ENCODE peak calls at places on chromosomes 2 and 18, in four cellular contexts. One of them, this sample, is unnamed.

GRCh38 chr2:96687266-96687665 is 44.7 kb downstream of the FER1L5 start:
- DNase-seq in IMR-90: no peak
- DNase-seq in mucosa of descending colon: no peak
- DNase-seq in GM12865: no peak
- DNase-seq in this sample: no peak

GRCh38 chr2:98730053-98730850 is 680 bp downstream of the MGAT4A start:
- DNase-seq in mucosa of descending colon: peak; percentile 83
- DNase-seq in GM12865: peak; percentile 23
- DNase-seq in IMR-90: no peak
- DNase-seq in this sample: no peak

GRCh38 chr2:136235451-136236418 is 117.8 kb upstream of the CXCR4 start:
- DNase-seq in IMR-90: peak; percentile 3
- DNase-seq in mucosa of descending colon: no peak
- DNase-seq in GM12865: no peak
- DNase-seq in this sample: peak; percentile 42

GRCh38 chr2:80288576-80288975 is 16.0 kb downstream of the LRRTM1 start:
- DNase-seq in mucosa of descending colon: no peak
- DNase-seq in GM12865: no peak
- DNase-seq in IMR-90: no peak
- DNase-seq in this sample: peak; percentile 8

GRCh38 chr2:185875532-185875931 is 136.9 kb downstream of the FSIP2 start:
- DNase-seq in mucosa of descending colon: no peak
- DNase-seq in GM12865: no peak
- DNase-seq in IMR-90: no peak
- DNase-seq in this sample: no peak

GRCh38 chr2:46803911-46804670 is 111.5 kb downstream of the MCFD2 start:
- DNase-seq in IMR-90: peak; percentile 96
- DNase-seq in mucosa of descending colon: no peak
- DNase-seq in GM12865: no peak
- DNase-seq in this sample: peak; percentile 88

GRCh38 chr2:239165206-239165831 is 235.5 kb downstream of the HDAC4 start:
- DNase-seq in GM12865: no peak
- DNase-seq in IMR-90: no peak
- DNase-seq in mucosa of descending colon: peak; percentile 31
- DNase-seq in this sample: no peak

GRCh38 chr2:16194096-16194390 is 253.7 kb downstream of the MYCN start:
- DNase-seq in IMR-90: no peak
- DNase-seq in mucosa of descending colon: no peak
- DNase-seq in GM12865: no peak
- DNase-seq in this sample: no peak

GRCh38 chr2:37829202-37829601 is 95.9 kb upstream of the RMDN2 start:
- DNase-seq in GM12865: peak; percentile 54
- DNase-seq in mucosa of descending colon: no peak
- DNase-seq in IMR-90: peak; percentile 98
- DNase-seq in this sample: peak; percentile 89

GRCh38 chr2:172083725-172084483 is 1.4 kb upstream of the DLX1 start:
- DNase-seq in mucosa of descending colon: no peak
- DNase-seq in IMR-90: no peak
- DNase-seq in GM12865: no peak
- DNase-seq in this sample: no peak

GRCh38 chr18:57533399-57533884 is 53.1 kb downstream of the FECH start:
- DNase-seq in IMR-90: peak; percentile 3
- DNase-seq in mucosa of descending colon: no peak
- DNase-seq in GM12865: no peak
- DNase-seq in this sample: peak; percentile 28

GRCh38 chr2:142504754-142505153 is 372.7 kb upstream of the KYNU start:
- DNase-seq in mucosa of descending colon: no peak
- DNase-seq in IMR-90: no peak
- DNase-seq in GM12865: no peak
- DNase-seq in this sample: no peak

GRCh38 chr2:26196683-26197418 is 24.0 kb downstream of the GAREM2 start:
- DNase-seq in GM12865: peak; percentile 57
- DNase-seq in IMR-90: no peak
- DNase-seq in mucosa of descending colon: no peak
- DNase-seq in this sample: no peak

GRCh38 chr18:7760967-7761946 is 194.1 kb downstream of the PTPRM start:
- DNase-seq in GM12865: no peak
- DNase-seq in IMR-90: peak; percentile 74
- DNase-seq in mucosa of descending colon: no peak
- DNase-seq in this sample: peak; percentile 85

GRCh38 chr2:54497738-54498680 is 41.9 kb downstream of the SPTBN1 start:
- DNase-seq in GM12865: peak; percentile 33
- DNase-seq in IMR-90: peak; percentile 23
- DNase-seq in mucosa of descending colon: no peak
- DNase-seq in this sample: peak; percentile 60

GRCh38 chr2:55922488-55922887 is 1.1 kb downstream of the EFEMP1 start:
- DNase-seq in IMR-90: peak; percentile 58
- DNase-seq in mucosa of descending colon: no peak
- DNase-seq in GM12865: no peak
- DNase-seq in this sample: peak; percentile 69

GRCh38 chr2:226117506-226118065 is 682.0 kb downstream of the IRS1 start:
- DNase-seq in IMR-90: peak; percentile 66
- DNase-seq in mucosa of descending colon: no peak
- DNase-seq in GM12865: no peak
- DNase-seq in this sample: peak; percentile 15

GRCh38 chr2:239805043-239805329 is 220.2 kb downstream of the NDUFA10 start:
- DNase-seq in IMR-90: no peak
- DNase-seq in mucosa of descending colon: no peak
- DNase-seq in GM12865: no peak
- DNase-seq in this sample: no peak

GRCh38 chr2:196415384-196415783 is 224.1 kb upstream of the CCDC150 start:
- DNase-seq in mucosa of descending colon: no peak
- DNase-seq in IMR-90: no peak
- DNase-seq in GM12865: peak; percentile 79
- DNase-seq in this sample: no peak

GRCh38 chr2:216002693-216003092 is 10.7 kb downstream of the MREG start:
- DNase-seq in IMR-90: no peak
- DNase-seq in mucosa of descending colon: no peak
- DNase-seq in GM12865: no peak
- DNase-seq in this sample: no peak

GRCh38 chr2:2640818-2641217 is 309.7 kb upstream of the MYT1L start:
- DNase-seq in GM12865: no peak
- DNase-seq in mucosa of descending colon: no peak
- DNase-seq in IMR-90: no peak
- DNase-seq in this sample: no peak

GRCh38 chr2:105369777-105370690 is 28.8 kb downstream of the FHL2 start:
- DNase-seq in mucosa of descending colon: peak; percentile 89
- DNase-seq in IMR-90: peak; percentile 86
- DNase-seq in GM12865: peak; percentile 92
- DNase-seq in this sample: peak; percentile 92

GRCh38 chr2:133952420-133952819 is 301.5 kb upstream of the MGAT5 start:
- DNase-seq in mucosa of descending colon: no peak
- DNase-seq in IMR-90: no peak
- DNase-seq in GM12865: peak; percentile 23
- DNase-seq in this sample: no peak

GRCh38 chr2:95231723-95232122 is 24.4 kb downstream of the ZNF892 start:
- DNase-seq in IMR-90: peak; percentile 55
- DNase-seq in GM12865: peak; percentile 64
- DNase-seq in mucosa of descending colon: no peak
- DNase-seq in this sample: peak; percentile 84
- TF ChIP-seq CTCF in IMR-90: peak; percentile 49
- TF ChIP-seq CTCF in GM12865: peak; percentile 69
- TF ChIP-seq CTCF in mucosa of descending colon: peak; percentile 51
- TF ChIP-seq CTCF in this sample: peak; percentile 83

GRCh38 chr2:217910875-217911212 is 92.0 kb downstream of the TNS1 start:
- DNase-seq in GM12865: no peak
- DNase-seq in mucosa of descending colon: no peak
- DNase-seq in IMR-90: no peak
- DNase-seq in this sample: no peak
- H3K4me3 ChIP-seq in GM12865: no peak overlapping the region
- H3K4me3 ChIP-seq in mucosa of descending colon: no peak overlapping the region
- H3K4me3 ChIP-seq in IMR-90: no peak overlapping the region
- H3K4me3 ChIP-seq in this sample: no peak overlapping the region

GRCh38 chr2:49585921-49586320 is 431.6 kb upstream of the FSHR start:
- DNase-seq in GM12865: no peak
- DNase-seq in mucosa of descending colon: no peak
- DNase-seq in IMR-90: no peak
- DNase-seq in this sample: no peak
- TF ChIP-seq CTCF in GM12865: no peak
- TF ChIP-seq CTCF in mucosa of descending colon: no peak
- TF ChIP-seq CTCF in IMR-90: no peak
- TF ChIP-seq CTCF in this sample: no peak

GRCh38 chr2:89845532-89845931 is 1154.1 kb downstream of the RPIA start:
- DNase-seq in mucosa of descending colon: no peak
- DNase-seq in IMR-90: no peak
- DNase-seq in GM12865: no peak
- DNase-seq in this sample: no peak

GRCh38 chr2:89837962-89838625 is 1146.6 kb downstream of the RPIA start:
- DNase-seq in mucosa of descending colon: no peak
- DNase-seq in IMR-90: no peak
- DNase-seq in GM12865: peak; percentile 12
- DNase-seq in this sample: no peak

GRCh38 chr2:89844221-89844943 is 1152.9 kb downstream of the RPIA start:
- DNase-seq in mucosa of descending colon: no peak
- DNase-seq in IMR-90: no peak
- DNase-seq in GM12865: no peak
- DNase-seq in this sample: no peak

GRCh38 chr2:89842180-89842908 is 1150.9 kb downstream of the RPIA start:
- DNase-seq in IMR-90: no peak
- DNase-seq in GM12865: no peak
- DNase-seq in mucosa of descending colon: no peak
- DNase-seq in this sample: no peak

GRCh38 chr2:89841476-89841840 is 1150.0 kb downstream of the RPIA start:
- DNase-seq in IMR-90: no peak
- DNase-seq in GM12865: no peak
- DNase-seq in mucosa of descending colon: no peak
- DNase-seq in this sample: no peak
- H3K4me3 ChIP-seq in IMR-90: no peak overlapping the region
- H3K4me3 ChIP-seq in GM12865: no peak overlapping the region
- H3K4me3 ChIP-seq in mucosa of descending colon: no peak overlapping the region
- H3K4me3 ChIP-seq in this sample: no peak overlapping the region

DNA sequence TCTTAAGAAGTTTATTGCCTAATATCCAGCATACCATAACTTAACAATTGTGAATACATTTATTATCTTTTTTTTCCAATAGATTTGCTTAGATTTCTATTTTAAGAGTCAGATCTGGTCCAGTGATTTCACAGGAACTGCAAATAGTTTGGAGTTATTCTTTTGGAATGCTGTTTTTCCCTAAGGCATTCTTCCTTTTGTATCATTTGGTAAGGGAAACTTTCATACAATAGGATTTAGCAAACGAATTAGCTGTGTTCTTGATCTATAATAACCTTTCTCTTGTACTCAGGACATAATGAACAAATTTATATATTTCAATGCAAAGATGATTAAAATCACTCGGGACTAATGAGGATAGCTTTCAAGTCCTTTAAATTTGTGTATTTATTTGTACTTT is 201.6 kb downstream of the ERBB4 start:
- DNase-seq in IMR-90: no peak
- DNase-seq in GM12865: no peak
- DNase-seq in mucosa of descending colon: no peak
- DNase-seq in this sample: no peak
- TF ChIP-seq CTCF in IMR-90: no peak
- TF ChIP-seq CTCF in GM12865: no peak
- TF ChIP-seq CTCF in mucosa of descending colon: no peak
- TF ChIP-seq CTCF in this sample: no peak

This sample was measured in cardiac fibroblast.